ENCODE peak calls at places on chromosomes 11 and 22, in eight cellular contexts. J, B, M, U, Q, E, S and Y are unnamed samples.

GRCh38 chr11:83778598-83778997 is 492.4 kb upstream of the CCDC90B start:
- DNase-seq in J (no peak), B (no peak), M (no peak), U (no peak), Q (no peak), E (no peak), S (peak; percentile 9), Y (no peak)

GRCh38 chr11:19777032-19777341 is 64.3 kb downstream of the NAV2 start:
- DNase-seq in J (no peak), B (no peak), M (peak; percentile 34), U (no peak), Q (peak; percentile 21), E (no peak), S (no peak), Y (no peak)

GRCh38 chr11:126519653-126520573 is 164.4 kb downstream of the ST3GAL4 start:
- DNase-seq in J (no peak), B (no peak), M (no peak), U (no peak), Q (no peak), E (no peak), S (no peak), Y (peak; percentile 53)

GRCh38 chr11:95450547-95451123 is 219.6 kb upstream of the SESN3 start:
- DNase-seq in J (peak; percentile 31), B (no peak), M (no peak), U (no peak), Q (no peak), E (no peak), S (peak; percentile 38), Y (no peak)

GRCh38 chr11:123195182-123196059 is at the start of gene CLMP:
- DNase-seq in J (peak; percentile 82), B (peak; percentile 14), M (no peak), U (no peak), Q (no peak), E (no peak), S (peak; percentile 72), Y (peak; percentile 86)

GRCh38 chr11:6431861-6432260 is 8.9 kb downstream of the HPX start:
- DNase-seq in J (peak; percentile 65), B (no peak), M (no peak), U (no peak), Q (no peak), E (no peak), S (peak; percentile 41), Y (no peak)

GRCh38 chr11:65112551-65113360 is 1.1 kb downstream of the TM7SF2 start:
- DNase-seq in J (peak; percentile 27), B (peak; percentile 77), M (peak; percentile 65), U (peak; percentile 48), Q (peak; percentile 63), E (peak; percentile 66), S (peak; percentile 38), Y (peak; percentile 88)

GRCh38 chr11:17473071-17473744 is 3.4 kb downstream of the ABCC8 start:
- DNase-seq in J (peak; percentile 7), B (no peak), M (peak; percentile 41), U (no peak), Q (peak; percentile 48), E (no peak), S (peak; percentile 3), Y (no peak)

GRCh38 chr11:35390737-35391682 is 28.3 kb downstream of the SLC1A2 start:
- DNase-seq in J (peak; percentile 89), B (peak; percentile 29), M (no peak), U (no peak), Q (peak; percentile 8), E (no peak), S (peak; percentile 93), Y (no peak)

GRCh38 chr11:119687220-119688046 is 41.6 kb downstream of the NECTIN1 start:
- DNase-seq in J (no peak), B (no peak), M (no peak), U (no peak), Q (no peak), E (no peak), S (no peak), Y (no peak)

GRCh38 chr22:40520562-40520961 is 116.0 kb downstream of the MRTFA start:
- DNase-seq in J (no peak), B (no peak), M (no peak), U (no peak), Q (no peak), E (no peak), S (no peak), Y (no peak)

GRCh38 chr22:43823353-43823908 is 11.3 kb upstream of the EFCAB6 start:
- DNase-seq in J (no peak), B (no peak), M (no peak), U (no peak), Q (peak; percentile 11), E (no peak), S (no peak), Y (no peak)

GRCh38 chr11:118609380-118610219 is 2.2 kb downstream of the PHLDB1 start:
- DNase-seq in J (peak; percentile 34), B (peak; percentile 31), M (no peak), U (peak; percentile 7), Q (no peak), E (no peak), S (peak; percentile 44), Y (peak; percentile 77)

GRCh38 chr22:29313126-29314071 is 2.1 kb downstream of the RASL10A start:
- DNase-seq in J (no peak), B (no peak), M (no peak), U (no peak), Q (no peak), E (no peak), S (peak; percentile 45), Y (peak; percentile 87)

GRCh38 chr22:43207386-43207785 is 20.5 kb upstream of the TTLL12 start:
- DNase-seq in J (no peak), B (no peak), M (no peak), U (no peak), Q (no peak), E (no peak), S (no peak), Y (no peak)

GRCh38 chr11:119044708-119045107 is 12.3 kb downstream of the HYOU1 start:
- DNase-seq in J (no peak), B (no peak), M (no peak), U (no peak), Q (no peak), E (no peak), S (no peak), Y (no peak)

GRCh38 chr11:12087075-12087775 is 23.2 kb upstream of the MICAL2 start:
- DNase-seq in J (peak; percentile 78), B (peak; percentile 42), M (no peak), U (no peak), Q (no peak), E (no peak), S (peak; percentile 62), Y (no peak)

GRCh38 chr22:44347549-44347948 is 34.8 kb upstream of the SHISAL1 start:
- DNase-seq in J (no peak), B (no peak), M (no peak), U (no peak), Q (no peak), E (no peak), S (no peak), Y (no peak)

GRCh38 chr11:37533087-37533486 is 935.1 kb upstream of the RAG2 start:
- DNase-seq in J (no peak), B (no peak), M (no peak), U (no peak), Q (no peak), E (no peak), S (no peak), Y (no peak)

GRCh38 chr11:68650801-68651200 is 33.5 kb upstream of the GAL start:
- DNase-seq in J (no peak), B (no peak), M (no peak), U (no peak), Q (no peak), E (no peak), S (no peak), Y (peak; percentile 68)

GRCh38 chr22:46918197-46918596 is 155.7 kb downstream of the TBC1D22A start:
- DNase-seq in J (no peak), B (no peak), M (no peak), U (no peak), Q (no peak), E (no peak), S (no peak), Y (no peak)

GRCh38 chr11:77879218-77879617 is 58.3 kb downstream of the AAMDC start:
- DNase-seq in J (peak; percentile 50), B (no peak), M (no peak), U (no peak), Q (peak; percentile 6), E (no peak), S (peak; percentile 55), Y (peak; percentile 84)

GRCh38 chr11:108664730-108665525 is at the start of gene DDX10:
- DNase-seq in J (peak; percentile 98), B (peak; percentile 97), M (peak; percentile 98), U (peak; percentile 97), Q (peak; percentile 97), E (peak; percentile 97), S (peak; percentile 97), Y (peak; percentile 99)

GRCh38 chr11:94876222-94876621 is 97.1 kb downstream of the CWC15 start:
- DNase-seq in J (no peak), B (no peak), M (no peak), U (no peak), Q (no peak), E (no peak), S (peak; percentile 6), Y (no peak)